ENCODE peak calls at places on chromosomes 2 and 18, in six cellular contexts. One of them, this sample, is unnamed.

GRCh38 chr18:56043691-56044090 is 455.7 kb upstream of the TCF4 start:
- DNase-seq in iPS-NIHi11: peak
- DNase-seq in amygdala: peak
- DNase-seq in OCI-LY7: no peak
- DNase-seq in stimulated activated CD4-positive, alpha-beta T cell treated with anti-CD3 and anti-CD28 coated beads, Interleukin-15, amount 100 ng/mL, for 24 hours: no peak
- DNase-seq in heart right ventricle: no peak
- DNase-seq in this sample: no peak

GRCh38 chr2:230732914-230733401 is 20.3 kb downstream of the CAB39 start:
- DNase-seq in iPS-NIHi11: no peak
- DNase-seq in amygdala: no peak
- DNase-seq in OCI-LY7: no peak
- DNase-seq in stimulated activated CD4-positive, alpha-beta T cell treated with anti-CD3 and anti-CD28 coated beads, Interleukin-15, amount 100 ng/mL, for 24 hours: no peak
- DNase-seq in heart right ventricle: no peak
- DNase-seq in this sample: no peak

GRCh38 chr18:5987217-5987616 is 91.9 kb upstream of the TMEM200C start:
- DNase-seq in iPS-NIHi11: no peak
- DNase-seq in amygdala: no peak
- DNase-seq in OCI-LY7: no peak
- DNase-seq in stimulated activated CD4-positive, alpha-beta T cell treated with anti-CD3 and anti-CD28 coated beads, Interleukin-15, amount 100 ng/mL, for 24 hours: no peak
- DNase-seq in heart right ventricle: no peak
- DNase-seq in this sample: no peak

GRCh38 chr2:70919672-70920366 is 15.9 kb upstream of the ATP6V1B1 start:
- DNase-seq in iPS-NIHi11: peak
- DNase-seq in amygdala: no peak
- DNase-seq in OCI-LY7: peak
- DNase-seq in stimulated activated CD4-positive, alpha-beta T cell treated with anti-CD3 and anti-CD28 coated beads, Interleukin-15, amount 100 ng/mL, for 24 hours: peak
- DNase-seq in heart right ventricle: peak
- DNase-seq in this sample: peak

GRCh38 chr18:35862115-35862640 is 110.3 kb upstream of the RMP24 start:
- DNase-seq in iPS-NIHi11: no peak
- DNase-seq in amygdala: no peak
- DNase-seq in OCI-LY7: no peak
- DNase-seq in stimulated activated CD4-positive, alpha-beta T cell treated with anti-CD3 and anti-CD28 coated beads, Interleukin-15, amount 100 ng/mL, for 24 hours: no peak
- DNase-seq in heart right ventricle: no peak
- DNase-seq in this sample: no peak

GRCh38 chr2:96608459-96609455 is 29.4 kb downstream of the KANSL3 start:
- DNase-seq in iPS-NIHi11: no peak
- DNase-seq in amygdala: no peak
- DNase-seq in OCI-LY7: no peak
- DNase-seq in stimulated activated CD4-positive, alpha-beta T cell treated with anti-CD3 and anti-CD28 coated beads, Interleukin-15, amount 100 ng/mL, for 24 hours: no peak
- DNase-seq in heart right ventricle: no peak
- DNase-seq in this sample: no peak

GRCh38 chr2:79578952-79579351 is 66.1 kb downstream of the CTNNA2 start:
- DNase-seq in iPS-NIHi11: no peak
- DNase-seq in amygdala: no peak
- DNase-seq in OCI-LY7: no peak
- DNase-seq in stimulated activated CD4-positive, alpha-beta T cell treated with anti-CD3 and anti-CD28 coated beads, Interleukin-15, amount 100 ng/mL, for 24 hours: no peak
- DNase-seq in heart right ventricle: no peak
- DNase-seq in this sample: no peak

GRCh38 chr2:239991689-239992314 is 33.3 kb downstream of the NDUFA10 start:
- DNase-seq in iPS-NIHi11: peak
- DNase-seq in amygdala: no peak
- DNase-seq in OCI-LY7: peak
- DNase-seq in stimulated activated CD4-positive, alpha-beta T cell treated with anti-CD3 and anti-CD28 coated beads, Interleukin-15, amount 100 ng/mL, for 24 hours: no peak
- DNase-seq in heart right ventricle: no peak
- DNase-seq in this sample: peak

GRCh38 chr2:120220756-120221155 is 2.4 kb downstream of the TMEM185B start:
- DNase-seq in iPS-NIHi11: no peak
- DNase-seq in amygdala: no peak
- DNase-seq in OCI-LY7: no peak
- DNase-seq in stimulated activated CD4-positive, alpha-beta T cell treated with anti-CD3 and anti-CD28 coated beads, Interleukin-15, amount 100 ng/mL, for 24 hours: no peak
- DNase-seq in heart right ventricle: no peak
- DNase-seq in this sample: no peak

GRCh38 chr2:54454922-54455583 is 1.1 kb upstream of the SPTBN1 start:
- DNase-seq in iPS-NIHi11: no peak
- DNase-seq in amygdala: no peak
- DNase-seq in OCI-LY7: no peak
- DNase-seq in stimulated activated CD4-positive, alpha-beta T cell treated with anti-CD3 and anti-CD28 coated beads, Interleukin-15, amount 100 ng/mL, for 24 hours: no peak
- DNase-seq in heart right ventricle: peak
- DNase-seq in this sample: no peak

GRCh38 chr2:82792316-82792715 is 1666.8 kb downstream of the SUCLG1 start:
- DNase-seq in iPS-NIHi11: no peak
- DNase-seq in amygdala: no peak
- DNase-seq in OCI-LY7: no peak
- DNase-seq in stimulated activated CD4-positive, alpha-beta T cell treated with anti-CD3 and anti-CD28 coated beads, Interleukin-15, amount 100 ng/mL, for 24 hours: no peak
- DNase-seq in heart right ventricle: no peak
- DNase-seq in this sample: no peak

GRCh38 chr2:219280682-219281081 is 1.5 kb downstream of the DNAJB2 start:
- DNase-seq in iPS-NIHi11: no peak
- DNase-seq in amygdala: no peak
- DNase-seq in OCI-LY7: no peak
- DNase-seq in stimulated activated CD4-positive, alpha-beta T cell treated with anti-CD3 and anti-CD28 coated beads, Interleukin-15, amount 100 ng/mL, for 24 hours: no peak
- DNase-seq in heart right ventricle: no peak
- DNase-seq in this sample: no peak

GRCh38 chr18:14925281-14925709 is 177.3 kb downstream of the ANKRD30B start:
- DNase-seq in iPS-NIHi11: no peak
- DNase-seq in amygdala: no peak
- DNase-seq in OCI-LY7: no peak
- DNase-seq in stimulated activated CD4-positive, alpha-beta T cell treated with anti-CD3 and anti-CD28 coated beads, Interleukin-15, amount 100 ng/mL, for 24 hours: no peak
- DNase-seq in heart right ventricle: no peak
- DNase-seq in this sample: no peak

GRCh38 chr2:231680992-231681852 is 27.1 kb upstream of the PTMA start:
- DNase-seq in iPS-NIHi11: peak
- DNase-seq in amygdala: peak
- DNase-seq in OCI-LY7: peak
- DNase-seq in stimulated activated CD4-positive, alpha-beta T cell treated with anti-CD3 and anti-CD28 coated beads, Interleukin-15, amount 100 ng/mL, for 24 hours: peak
- DNase-seq in heart right ventricle: peak
- DNase-seq in this sample: peak

This sample was measured in HEK293T.